ENCODE peak calls at places on chromosomes 1 and 21, in four cellular contexts. H, B, I and Z are unnamed samples.

GRCh38 chr1:51264470-51264869 is 28.4 kb downstream of the RNF11 start:
- DNase-seq in H (no peak), I (no peak), B (no peak), Z (no peak)

GRCh38 chr21:31371715-31372114 is 27.7 kb upstream of the TIAM1 start:
- DNase-seq in B (no peak), H (no peak), I (no peak), Z (no peak)

GRCh38 chr21:27244356-27244755 is 277.5 kb upstream of the ADAMTS5 start:
- DNase-seq in B (no peak), H (no peak), I (no peak), Z (no peak)

GRCh38 chr1:23524716-23525401 is 6.2 kb downstream of the E2F2 start:
- DNase-seq in B (no peak), I (peak), H (no peak), Z (no peak)

GRCh38 chr1:18464665-18465050 is 16.1 kb upstream of the KLHDC7A start:
- DNase-seq in B (no peak), I (no peak), H (no peak), Z (no peak)

GRCh38 chr1:71053146-71053545 is 5.5 kb upstream of the PTGER3 start:
- DNase-seq in B (no peak), H (no peak), I (no peak), Z (no peak)

GRCh38 chr1:183244466-183244865 is 58.4 kb downstream of the LAMC2 start:
- DNase-seq in H (no peak), I (no peak), B (no peak), Z (no peak)

GRCh38 chr1:54627181-54627580 is 3.9 kb upstream of the FAM151A start:
- DNase-seq in H (no peak), B (no peak), I (no peak), Z (no peak)

GRCh38 chr1:20469406-20470076 is 16.5 kb downstream of the CAMK2N1 start:
- DNase-seq in B (peak), I (no peak), H (no peak), Z (peak)

GRCh38 chr1:234729566-234729965 is 119.6 kb upstream of the IRF2BP2 start:
- DNase-seq in H (no peak), I (no peak), B (no peak), Z (no peak)

GRCh38 chr21:31343680-31344480 is at the start of gene TIAM1:
- DNase-seq in I (no peak), B (no peak), H (peak), Z (peak)

GRCh38 chr21:44304041-44304738 is 4.3 kb downstream of the PFKL start:
- DNase-seq in H (no peak), I (no peak), B (no peak), Z (no peak)

GRCh38 chr1:42282024-42282579 is 52.9 kb downstream of the FOXJ3 start:
- DNase-seq in B (peak), H (no peak), I (no peak), Z (no peak)

GRCh38 chr1:42279055-42279454 is 56.0 kb downstream of the FOXJ3 start:
- DNase-seq in B (no peak), I (no peak), H (no peak), Z (no peak)

GRCh38 chr1:42280841-42281240 is 54.2 kb downstream of the FOXJ3 start:
- DNase-seq in B (no peak), H (no peak), I (no peak), Z (no peak)

GRCh38 chr1:42282867-42283583 is 52.0 kb downstream of the FOXJ3 start:
- DNase-seq in I (no peak), B (no peak), H (no peak), Z (peak)
- TF ChIP-seq PHF8 in I (no peak), B (no peak), H (no peak), Z (no peak)

GRCh38 chr1:6523566-6523965 is 30.7 kb downstream of the NOL9 start:
- DNase-seq in H (no peak), I (peak), B (peak), Z (peak)
- TF ChIP-seq PHF8 in H (no peak), I (no peak), B (no peak), Z (no peak)

GRCh38 chr1:213374369-213374768 is 323.3 kb downstream of the RPS6KC1 start:
- DNase-seq in B (peak), H (peak), I (peak), Z (peak)
- TF ChIP-seq PHF8 in B (no peak), H (no peak), I (no peak), Z (no peak)

DNA sequence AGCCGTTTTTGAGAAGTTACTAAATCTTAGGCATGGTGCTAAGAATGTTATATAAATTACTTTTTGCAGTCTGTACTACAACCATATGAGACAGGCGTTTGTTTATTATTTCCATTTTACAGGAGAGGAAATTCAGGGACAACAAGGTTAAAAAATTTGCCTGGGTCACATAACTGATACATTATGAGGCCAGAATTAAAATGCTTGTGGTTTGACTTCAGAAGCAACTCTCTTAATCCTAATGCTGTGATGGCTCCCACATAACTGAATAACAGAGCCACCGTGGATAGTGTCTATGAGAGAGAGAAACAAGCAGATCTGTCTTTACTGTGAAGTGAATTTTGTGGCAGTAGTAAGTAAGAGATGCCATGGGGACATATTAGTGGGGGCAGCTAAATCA is 184.9 kb downstream of the NCAM2 start:
- DNase-seq in I (no peak), H (no peak), B (no peak), Z (no peak)
- TF ChIP-seq PHF8 in I (no peak), H (no peak), B (no peak), Z (no peak)